ENCODE peak calls at places on chromosomes 12 and 14, in six cellular contexts. One of them, this sample, is unnamed.

GRCh38 chr14:101461891-101462290 is 99.4 kb upstream of the DIO3 start:
- DNase-seq in stimulated activated naive CD4-positive, alpha-beta T cell: no peak
- DNase-seq in erythroblast: no peak
- DNase-seq in WTC11: no peak
- DNase-seq in AG08395: no peak
- DNase-seq in pulmonary artery endothelial cell: no peak
- DNase-seq in this sample: no peak

GRCh38 chr14:99676657-99677056 is 7.4 kb upstream of the CYP46A1 start:
- DNase-seq in stimulated activated naive CD4-positive, alpha-beta T cell: no peak
- DNase-seq in erythroblast: no peak
- DNase-seq in WTC11: no peak
- DNase-seq in AG08395: no peak
- DNase-seq in pulmonary artery endothelial cell: no peak
- DNase-seq in this sample: no peak

GRCh38 chr14:61749867-61750266 is 12.4 kb upstream of the SNAPC1 start:
- DNase-seq in stimulated activated naive CD4-positive, alpha-beta T cell: no peak
- DNase-seq in erythroblast: peak; percentile 10
- DNase-seq in WTC11: no peak
- DNase-seq in AG08395: no peak
- DNase-seq in pulmonary artery endothelial cell: no peak
- DNase-seq in this sample: no peak

GRCh38 chr12:82959821-82960220 is 273.1 kb downstream of the TMTC2 start:
- DNase-seq in stimulated activated naive CD4-positive, alpha-beta T cell: no peak
- DNase-seq in erythroblast: no peak
- DNase-seq in WTC11: no peak
- DNase-seq in AG08395: no peak
- DNase-seq in pulmonary artery endothelial cell: no peak
- DNase-seq in this sample: no peak

GRCh38 chr14:31166271-31166561 is 41.4 kb downstream of the HECTD1 start:
- DNase-seq in stimulated activated naive CD4-positive, alpha-beta T cell: no peak
- DNase-seq in erythroblast: no peak
- DNase-seq in WTC11: no peak
- DNase-seq in AG08395: no peak
- DNase-seq in pulmonary artery endothelial cell: no peak
- DNase-seq in this sample: no peak

GRCh38 chr14:22850944-22851790 is 14.8 kb downstream of the MMP14 start:
- DNase-seq in stimulated activated naive CD4-positive, alpha-beta T cell: no peak
- DNase-seq in erythroblast: no peak
- DNase-seq in WTC11: no peak
- DNase-seq in AG08395: peak; percentile 86
- DNase-seq in pulmonary artery endothelial cell: peak; percentile 78
- DNase-seq in this sample: no peak

GRCh38 chr14:100528962-100529560 is 58.2 kb downstream of the BEGAIN start:
- DNase-seq in stimulated activated naive CD4-positive, alpha-beta T cell: no peak
- DNase-seq in erythroblast: no peak
- DNase-seq in WTC11: peak; percentile 5
- DNase-seq in AG08395: no peak
- DNase-seq in pulmonary artery endothelial cell: no peak
- DNase-seq in this sample: no peak

GRCh38 chr12:121573949-121574520 is 6.8 kb downstream of the KDM2B start:
- DNase-seq in stimulated activated naive CD4-positive, alpha-beta T cell: no peak
- DNase-seq in erythroblast: no peak
- DNase-seq in WTC11: no peak
- DNase-seq in AG08395: no peak
- DNase-seq in pulmonary artery endothelial cell: no peak
- DNase-seq in this sample: no peak

GRCh38 chr12:94033767-94034166 is 114.6 kb upstream of the PLXNC1 start:
- DNase-seq in stimulated activated naive CD4-positive, alpha-beta T cell: no peak
- DNase-seq in erythroblast: no peak
- DNase-seq in WTC11: no peak
- DNase-seq in AG08395: no peak
- DNase-seq in pulmonary artery endothelial cell: no peak
- DNase-seq in this sample: no peak

GRCh38 chr12:41014643-41015020 is 173.5 kb upstream of the PDZRN4 start:
- DNase-seq in stimulated activated naive CD4-positive, alpha-beta T cell: no peak
- DNase-seq in erythroblast: no peak
- DNase-seq in WTC11: no peak
- DNase-seq in AG08395: peak; percentile 2
- DNase-seq in pulmonary artery endothelial cell: peak; percentile 41
- DNase-seq in this sample: no peak

GRCh38 chr12:63821781-63822251 is 22.7 kb upstream of the SRGAP1 start:
- DNase-seq in stimulated activated naive CD4-positive, alpha-beta T cell: no peak
- DNase-seq in erythroblast: no peak
- DNase-seq in WTC11: peak; percentile 20
- DNase-seq in AG08395: no peak
- DNase-seq in pulmonary artery endothelial cell: no peak
- DNase-seq in this sample: no peak

GRCh38 chr12:108930756-108931155 is 50.9 kb downstream of the DAO start:
- DNase-seq in stimulated activated naive CD4-positive, alpha-beta T cell: no peak
- DNase-seq in erythroblast: no peak
- DNase-seq in WTC11: no peak
- DNase-seq in AG08395: no peak
- DNase-seq in pulmonary artery endothelial cell: no peak
- DNase-seq in this sample: no peak

GRCh38 chr12:47797432-47797831 is 22.3 kb downstream of the HDAC7 start:
- DNase-seq in stimulated activated naive CD4-positive, alpha-beta T cell: no peak
- DNase-seq in erythroblast: peak; percentile 18
- DNase-seq in WTC11: peak; percentile 69
- DNase-seq in AG08395: no peak
- DNase-seq in pulmonary artery endothelial cell: no peak
- DNase-seq in this sample: no peak

GRCh38 chr12:130456375-130457199 is 118.9 kb downstream of the PIWIL1 start:
- DNase-seq in stimulated activated naive CD4-positive, alpha-beta T cell: no peak
- DNase-seq in erythroblast: no peak
- DNase-seq in WTC11: no peak
- DNase-seq in AG08395: no peak
- DNase-seq in pulmonary artery endothelial cell: no peak
- DNase-seq in this sample: no peak

GRCh38 chr12:127998936-127999467 is 268.0 kb upstream of the TMEM132C start:
- DNase-seq in stimulated activated naive CD4-positive, alpha-beta T cell: no peak
- DNase-seq in erythroblast: no peak
- DNase-seq in WTC11: no peak
- DNase-seq in AG08395: peak; percentile 43
- DNase-seq in pulmonary artery endothelial cell: no peak
- DNase-seq in this sample: no peak

This sample was measured in brain pericyte.